ENCODE peak calls at places on chromosomes 3 and 15, in four cellular contexts. X is K562, H is SK-N-SH, P is HCT116. Z is an unnamed sample.

GRCh38 chr15:89999676-90000174 is 1.4 kb upstream of the ZNF710 start:
- DNase-seq in X (no peak), P (no peak), H (no peak), Z (no peak)

GRCh38 chr3:132652640-132653270 is 6.9 kb downstream of the ACAD11 start:
- DNase-seq in P (no peak), H (no peak), X (no peak), Z (no peak)

GRCh38 chr3:163368168-163368567 is 1710.1 kb downstream of the SI start:
- DNase-seq in P (no peak), X (no peak), H (no peak), Z (no peak)

GRCh38 chr3:43632269-43632733 is 10.5 kb upstream of the ANO10 start:
- DNase-seq in X (peak), P (no peak), H (no peak), Z (no peak)

GRCh38 chr3:120879401-120879800 is 28.6 kb upstream of the STXBP5L start:
- DNase-seq in X (no peak), P (no peak), H (no peak), Z (no peak)

GRCh38 chr3:98058244-98058960 is 23.3 kb upstream of the GABRR3 start:
- DNase-seq in X (no peak), H (no peak), P (no peak), Z (no peak)

GRCh38 chr3:81496407-81497104 is 264.9 kb downstream of the GBE1 start:
- DNase-seq in P (no peak), H (no peak), X (no peak), Z (no peak)

GRCh38 chr3:128965280-128965679 is 28.6 kb downstream of the CFAP92 start:
- DNase-seq in H (no peak), P (no peak), X (no peak), Z (no peak)

GRCh38 chr3:42693530-42693930 is 8.2 kb downstream of the KLHL40 start:
- DNase-seq in P (no peak), X (no peak), H (no peak), Z (no peak)

GRCh38 chr15:48774484-48774883 is 36.4 kb downstream of the CEP152 start:
- DNase-seq in P (no peak), X (no peak), H (no peak), Z (no peak)

GRCh38 chr3:16148783-16149182 is 25.7 kb upstream of the GALNT15 start:
- DNase-seq in X (no peak), P (no peak), H (no peak), Z (no peak)

GRCh38 chr3:170301404-170301803 is 56.1 kb upstream of the SKIL start:
- DNase-seq in P (no peak), H (no peak), X (no peak), Z (no peak)

DNA sequence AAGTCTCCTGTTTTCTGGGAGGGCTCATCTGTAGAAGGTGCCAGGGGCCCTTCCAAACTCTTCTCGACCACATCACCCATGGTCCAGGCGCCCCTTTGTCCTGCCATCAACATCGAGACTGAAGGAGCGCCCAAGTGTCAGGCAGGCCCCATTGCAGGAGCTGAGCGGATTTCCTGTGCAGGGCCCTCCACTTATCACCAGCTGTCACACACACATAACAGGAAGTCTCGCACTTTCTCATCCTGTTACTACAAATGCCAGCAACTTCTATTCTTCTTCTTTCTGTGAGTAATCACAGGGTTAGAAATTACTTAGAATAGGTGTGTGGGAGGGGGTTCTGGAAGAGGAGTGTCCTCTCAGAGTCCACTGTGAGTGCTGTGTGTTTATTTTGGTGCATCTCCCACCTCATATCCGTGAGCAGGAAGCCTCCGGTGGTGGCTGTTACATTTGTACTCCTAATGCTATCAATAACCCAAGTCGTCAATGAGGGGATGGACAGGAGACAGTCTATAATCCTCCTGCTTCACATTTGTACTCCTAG is at the start of gene KLHL6:
- DNase-seq in X (peak), H (no peak), P (no peak), Z (no peak)
- TF ChIP-seq JUND in X (no peak), H (no peak), P (no peak), Z (no peak)

GRCh38 chr15:85504739-85505676 is 124.6 kb downstream of the AKAP13 start:
- DNase-seq in P (peak), H (peak), X (peak), Z (peak)
- TF ChIP-seq JUND in P (no peak), H (no peak), X (no peak), Z (no peak)

GRCh38 chr15:77568014-77568959 is 64.4 kb downstream of the LINGO1 start:
- DNase-seq in X (no peak), H (peak), P (no peak), Z (peak)
- TF ChIP-seq JUND in X (no peak), H (no peak), P (no peak), Z (no peak)

GRCh38 chr15:60183366-60183765 is 179.3 kb downstream of the FOXB1 start:
- DNase-seq in H (no peak), P (no peak), X (no peak), Z (no peak)

GRCh38 chr15:60184579-60184978 is 180.5 kb downstream of the FOXB1 start:
- DNase-seq in P (no peak), X (no peak), H (no peak), Z (no peak)

GRCh38 chr15:60179786-60180391 is 175.8 kb downstream of the FOXB1 start:
- DNase-seq in X (peak), P (peak), H (peak), Z (peak)
- TF ChIP-seq JUND in X (no peak), P (no peak), H (no peak), Z (no peak)

GRCh38 chr3:187400756-187401155 is 32.6 kb downstream of the RTP4 start:
- DNase-seq in P (no peak), H (no peak), X (no peak), Z (no peak)

GRCh38 chr3:187401861-187402260 is 33.7 kb downstream of the RTP4 start:
- DNase-seq in P (no peak), H (no peak), X (no peak), Z (no peak)

GRCh38 chr3:187398955-187399354 is 30.8 kb downstream of the RTP4 start:
- DNase-seq in X (no peak), P (no peak), H (no peak), Z (no peak)

GRCh38 chr3:187396661-187397060 is 28.5 kb downstream of the RTP4 start:
- DNase-seq in X (no peak), H (no peak), P (no peak), Z (no peak)
- TF ChIP-seq JUND in X (no peak), H (no peak), P (no peak), Z (no peak)

DNA sequence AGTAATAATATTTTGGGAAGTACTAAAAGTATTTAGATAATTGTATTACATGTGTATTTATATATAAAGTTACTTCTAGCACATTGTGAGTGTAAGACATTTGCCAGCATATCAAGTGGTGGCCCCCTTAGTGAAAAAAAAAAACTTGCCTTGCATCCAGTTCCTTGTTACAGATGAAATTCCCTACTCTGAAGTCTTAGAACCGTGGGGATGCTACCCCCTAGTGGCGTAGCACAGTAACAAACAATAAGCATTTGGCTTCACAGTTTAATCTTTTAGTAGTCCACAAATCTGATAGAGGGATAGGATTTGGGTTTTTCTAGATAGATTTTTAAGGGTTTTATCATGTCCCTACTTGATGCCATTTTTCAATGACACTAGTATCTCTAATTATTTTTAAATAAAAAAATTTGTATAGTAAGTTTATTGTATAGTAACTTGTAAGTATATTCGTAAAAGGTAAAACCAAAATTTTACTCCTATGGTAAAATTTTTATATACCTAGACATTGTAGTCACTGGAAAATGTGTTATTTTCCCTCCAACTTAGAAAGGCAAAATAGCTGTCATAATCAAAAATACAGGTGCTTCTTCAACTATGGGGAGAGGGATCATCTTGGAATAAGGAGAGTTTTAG is 14.3 kb downstream of the SMC4 start:
- DNase-seq in H (peak), X (peak), P (peak), Z (peak)
- TF ChIP-seq JUND in H (no peak), X (no peak), P (no peak), Z (no peak)

DNA sequence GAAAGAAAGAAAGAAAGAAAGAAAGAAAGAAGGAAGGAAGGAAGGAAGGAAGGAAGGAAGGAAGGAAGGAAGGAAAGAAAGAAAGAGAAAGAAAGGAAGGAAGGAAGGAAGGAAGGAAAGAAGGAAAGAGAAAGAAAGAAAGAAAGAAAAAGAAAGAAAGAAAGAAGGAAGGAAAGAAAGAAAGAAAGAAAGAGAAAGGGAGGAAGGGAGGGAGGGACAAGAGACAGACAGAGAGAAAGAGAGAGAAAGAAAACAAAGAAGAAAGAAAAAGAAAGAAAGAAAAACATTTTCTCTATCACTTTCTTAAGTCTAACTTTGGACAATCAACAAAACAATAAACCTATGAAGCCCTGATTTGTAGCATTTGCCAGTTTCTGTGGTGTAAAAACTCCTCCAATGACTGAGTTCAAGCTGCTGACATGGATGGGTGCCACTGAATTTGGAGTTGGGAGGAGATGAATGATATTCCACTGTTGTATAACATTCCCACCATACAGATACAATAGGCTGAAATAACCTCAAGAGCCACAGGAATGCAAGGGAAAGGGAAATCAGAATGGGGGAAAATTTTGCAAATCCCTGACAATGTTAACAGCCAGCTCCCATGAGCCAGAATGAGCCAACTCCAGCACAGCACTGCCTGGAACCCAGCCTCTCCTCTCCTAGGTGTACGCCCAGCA is 15.0 kb upstream of the RTP3 start:
- DNase-seq in X (no peak), H (no peak), P (no peak), Z (no peak)
- TF ChIP-seq JUND in X (no peak), H (no peak), P (no peak), Z (no peak)

GRCh38 chr15:75720787-75721461 is 8.3 kb upstream of the CSPG4 start:
- DNase-seq in H (peak), X (peak), P (peak), Z (peak)
- TF ChIP-seq JUND in H (no peak), X (peak), P (no peak), Z (no peak)

GRCh38 chr3:152043620-152044019 is 170.2 kb downstream of the SUCNR1 start:
- DNase-seq in P (no peak), X (no peak), H (no peak), Z (no peak)

GRCh38 chr3:152048826-152049225 is 175.4 kb downstream of the SUCNR1 start:
- DNase-seq in P (no peak), X (no peak), H (no peak), Z (no peak)

GRCh38 chr3:152046280-152046679 is 172.8 kb downstream of the SUCNR1 start:
- DNase-seq in H (no peak), P (no peak), X (no peak), Z (no peak)

GRCh38 chr3:152050782-152051405 is 177.5 kb downstream of the SUCNR1 start:
- DNase-seq in H (no peak), X (no peak), P (no peak), Z (no peak)

GRCh38 chr3:152047465-152047864 is 174.0 kb downstream of the SUCNR1 start:
- DNase-seq in H (no peak), X (no peak), P (no peak), Z (no peak)
- TF ChIP-seq JUND in H (no peak), X (no peak), P (no peak), Z (no peak)

GRCh38 chr15:94692697-94693096 is 461.3 kb downstream of the MCTP2 start:
- DNase-seq in X (no peak), H (no peak), P (no peak), Z (no peak)
- TF ChIP-seq JUND in X (no peak), H (no peak), P (no peak), Z (no peak)

Z was measured in HepG2.